ENCODE peak calls at places on chromosomes 7 and 10, in eight cellular contexts. H is cardiac fibroblast; M is fibroblast of the aortic adventitia; C is transverse colon; L is A549; Q is HL-60; Y is Jurkat, Clone E6-1; B is PC-3. P is an unnamed sample.

GRCh38 chr10:103502849-103503660 is 9.6 kb downstream of the NEURL1 start:
- DNase-seq in Q (no peak), L (no peak), M (no peak), Y (no peak), B (no peak), C (no peak), H (no peak), P (no peak)

GRCh38 chr7:116249969-116250553 is 39.7 kb downstream of the TES start:
- DNase-seq in H (peak), L (peak), Q (peak), C (no peak), M (peak), B (peak), Y (peak), P (no peak)

GRCh38 chr10:68027429-68027828 is 47.7 kb downstream of the HERC4 start:
- DNase-seq in M (no peak), L (no peak), B (no peak), Q (no peak), C (no peak), Y (no peak), H (no peak), P (no peak)

GRCh38 chr10:120586471-120586872 is 129.4 kb downstream of the PLPP4 start:
- DNase-seq in H (peak), L (no peak), Q (no peak), Y (no peak), M (peak), B (peak), C (no peak), P (peak)

GRCh38 chr10:46075869-46076268 is 29.8 kb upstream of the MSMB start:
- DNase-seq in C (no peak), L (no peak), Y (no peak), H (no peak), M (no peak), B (no peak), Q (no peak), P (no peak)

GRCh38 chr10:102658802-102659201 is 14.5 kb downstream of the TRIM8 start:
- DNase-seq in C (no peak), L (no peak), Q (no peak), H (no peak), M (no peak), Y (no peak), B (no peak), P (no peak)

GRCh38 chr7:158495780-158496179 is 91.8 kb downstream of the PTPRN2 start:
- DNase-seq in Q (peak), M (no peak), L (peak), H (peak), Y (no peak), B (peak), C (peak), P (no peak)

GRCh38 chr10:103833731-103834365 is 21.5 kb downstream of the SH3PXD2A start:
- DNase-seq in Y (no peak), L (peak), Q (peak), H (peak), C (peak), M (peak), B (peak), P (no peak)

GRCh38 chr7:135602304-135602703 is 44.6 kb downstream of the NUP205 start:
- DNase-seq in B (no peak), M (peak), Y (no peak), Q (no peak), H (peak), L (no peak), C (no peak), P (no peak)

GRCh38 chr7:97639036-97639435 is 92.8 kb upstream of the TAC1 start:
- DNase-seq in B (peak), C (no peak), M (no peak), L (no peak), H (peak), Q (no peak), Y (no peak), P (no peak)

GRCh38 chr10:72727128-72727527 is 35.2 kb downstream of the MCU start:
- DNase-seq in H (no peak), Y (no peak), Q (no peak), M (no peak), C (no peak), B (no peak), L (no peak), P (no peak)

GRCh38 chr7:23378996-23379395 is 79.9 kb downstream of the MALSU1 start:
- DNase-seq in M (no peak), H (no peak), Y (no peak), Q (no peak), L (no peak), C (no peak), B (no peak), P (no peak)

GRCh38 chr7:23373151-23374004 is 74.2 kb downstream of the MALSU1 start:
- DNase-seq in M (peak), H (peak), L (no peak), Q (peak), B (peak), C (no peak), Y (peak), P (no peak)

GRCh38 chr7:23380556-23380955 is 81.4 kb downstream of the MALSU1 start:
- DNase-seq in Q (no peak), M (no peak), Y (no peak), C (no peak), L (no peak), H (peak), B (no peak), P (no peak)

GRCh38 chr7:23380961-23381360 is 81.8 kb downstream of the MALSU1 start:
- DNase-seq in H (peak), B (no peak), M (no peak), Y (no peak), L (no peak), C (no peak), Q (no peak), P (no peak)

GRCh38 chr7:23377134-23377533 is 78.0 kb downstream of the MALSU1 start:
- DNase-seq in B (peak), M (peak), Q (no peak), H (peak), C (no peak), Y (no peak), L (no peak), P (no peak)
- H3K4me3 ChIP-seq in B (no peak), M (no peak), Q (no peak), H (no peak), C (no peak), Y (no peak), L (no peak), P (no peak)

GRCh38 chr7:517848-518629 is 1.6 kb downstream of the PDGFA start:
- DNase-seq in Y (no peak), C (peak), Q (no peak), H (peak), M (peak), L (peak), B (peak), P (no peak)

GRCh38 chr7:516606-517456 is 2.8 kb downstream of the PDGFA start:
- DNase-seq in Y (no peak), H (peak), M (peak), B (peak), Q (no peak), C (peak), L (peak), P (no peak)

GRCh38 chr7:515628-516027 is 4.0 kb downstream of the PDGFA start:
- DNase-seq in Q (no peak), L (no peak), M (no peak), C (no peak), Y (no peak), B (no peak), H (no peak), P (no peak)

GRCh38 chr7:514651-515598 is 4.7 kb downstream of the PDGFA start:
- DNase-seq in Y (no peak), H (peak), L (no peak), Q (no peak), M (no peak), C (peak), B (no peak), P (no peak)

GRCh38 chr7:516216-516605 is 3.4 kb downstream of the PDGFA start:
- DNase-seq in Q (no peak), H (peak), C (no peak), L (no peak), B (no peak), Y (no peak), M (no peak), P (no peak)
- H3K4me3 ChIP-seq in Q (no peak), H (no peak), C (peak), L (no peak), B (no peak), Y (no peak), M (no peak), P (peak)

DNA sequence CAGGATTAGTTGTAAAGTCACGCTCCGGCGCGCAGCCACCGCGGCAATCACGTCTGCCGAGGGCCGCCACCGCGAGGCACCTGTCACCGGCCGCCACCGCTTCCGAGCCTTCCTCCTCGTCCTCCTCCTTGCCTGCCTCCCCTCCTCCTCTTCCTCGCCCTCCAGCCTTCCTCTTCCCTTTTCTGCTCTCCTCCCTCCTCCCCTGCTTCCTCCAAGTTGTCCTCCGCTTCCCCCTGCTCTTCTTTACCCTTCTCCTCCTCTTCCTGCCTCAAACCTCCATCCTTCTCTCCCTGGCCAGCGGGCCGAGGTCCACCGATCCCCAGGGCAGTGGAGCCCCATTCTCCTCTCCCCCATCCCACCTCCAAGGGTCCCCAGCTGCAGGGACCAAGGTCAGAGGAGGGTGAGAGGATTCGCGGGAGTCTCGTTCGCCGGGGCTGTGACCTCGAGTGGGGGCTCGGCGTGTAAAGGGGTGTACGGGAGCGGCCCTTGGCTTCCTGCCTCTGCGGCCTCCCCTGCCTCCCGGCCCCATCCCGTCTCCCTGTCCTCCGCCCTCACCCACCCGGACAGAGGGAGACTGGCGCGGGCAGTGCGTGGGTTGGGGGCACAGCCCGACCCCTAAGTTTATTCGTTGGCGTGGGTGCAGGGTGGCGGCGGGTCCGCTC is 89.5 kb upstream of the PAX2 start:
- DNase-seq in L (no peak), C (no peak), H (no peak), M (no peak), Q (no peak), Y (no peak), B (no peak), P (no peak)
- H3K4me3 ChIP-seq in L (peak), C (no peak), H (no peak), M (no peak), Q (no peak), Y (no peak), B (no peak), P (peak)

GRCh38 chr7:83640240-83640639 is 8.7 kb downstream of the SEMA3E start:
- DNase-seq in B (no peak), H (no peak), Y (no peak), C (no peak), M (no peak), L (no peak), Q (no peak), P (no peak)

GRCh38 chr7:83646027-83646426 is 2.9 kb downstream of the SEMA3E start:
- DNase-seq in H (no peak), L (no peak), Q (no peak), C (no peak), B (no peak), Y (no peak), M (no peak), P (no peak)

GRCh38 chr7:83640731-83641533 is 8.0 kb downstream of the SEMA3E start:
- DNase-seq in Y (no peak), B (no peak), Q (no peak), L (no peak), C (no peak), M (no peak), H (no peak), P (no peak)

GRCh38 chr7:83643754-83644153 is 5.2 kb downstream of the SEMA3E start:
- DNase-seq in Q (no peak), M (no peak), H (no peak), C (no peak), Y (no peak), B (peak), L (no peak), P (no peak)

GRCh38 chr7:83643012-83643411 is 5.9 kb downstream of the SEMA3E start:
- DNase-seq in M (no peak), Q (no peak), H (no peak), L (no peak), Y (no peak), C (no peak), B (no peak), P (no peak)
- H3K4me3 ChIP-seq in M (no peak), Q (no peak), H (no peak), L (no peak), Y (no peak), C (no peak), B (no peak), P (no peak)

GRCh38 chr7:867406-868188 is 8.8 kb upstream of the GET4 start:
- DNase-seq in Q (no peak), C (peak), L (peak), H (peak), Y (no peak), M (peak), B (no peak), P (peak)
- H3K4me3 ChIP-seq in Q (no peak), C (no peak), L (no peak), H (no peak), Y (no peak), M (no peak), B (no peak), P (no peak)

DNA sequence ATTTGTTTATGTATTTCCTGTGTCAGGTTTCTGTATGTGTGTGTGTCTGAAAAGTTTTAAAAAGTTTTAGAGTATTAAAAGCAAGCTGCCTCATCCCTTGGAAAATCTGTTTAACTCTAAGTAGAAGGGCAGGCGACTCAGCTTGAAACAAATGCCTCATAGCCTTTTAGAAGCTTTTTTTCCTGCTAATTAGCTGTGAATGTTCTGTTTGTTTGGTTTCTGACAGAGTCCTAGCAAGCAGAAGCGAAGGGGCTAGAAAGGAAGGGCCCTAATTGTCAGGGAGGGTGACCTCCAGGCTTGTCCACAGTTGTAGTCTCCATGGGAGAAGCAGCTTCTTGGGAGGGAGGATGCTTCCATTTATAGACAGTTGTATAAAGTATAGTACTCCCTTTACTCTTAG is 90.9 kb downstream of the DNAJC1 start:
- DNase-seq in C (no peak), Y (no peak), H (no peak), B (no peak), L (no peak), Q (no peak), M (no peak), P (no peak)
- H3K4me3 ChIP-seq in C (no peak), Y (no peak), H (no peak), B (no peak), L (no peak), Q (no peak), M (no peak), P (no peak)

DNA sequence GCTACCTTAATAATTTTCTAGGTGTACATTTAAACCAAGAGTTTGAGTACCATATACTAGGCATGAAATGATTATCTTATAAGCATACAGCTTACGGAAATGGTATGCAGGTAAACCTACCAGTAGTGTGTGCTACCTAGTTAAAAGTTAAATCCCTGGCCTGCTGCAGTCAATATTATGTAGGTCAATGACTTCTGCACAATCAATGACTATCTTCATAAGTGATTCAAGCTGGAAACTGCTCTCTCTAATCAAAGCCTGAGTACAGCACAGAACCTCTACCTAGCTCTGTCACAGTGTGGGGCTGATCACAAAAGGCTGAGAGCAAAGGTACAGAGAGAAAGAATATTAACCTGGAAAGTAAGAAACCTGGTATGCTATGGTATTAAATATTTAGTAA is 733.7 kb downstream of the PCDH15 start:
- DNase-seq in Q (no peak), B (no peak), Y (no peak), H (no peak), M (no peak), C (no peak), L (no peak), P (no peak)
- H3K4me3 ChIP-seq in Q (no peak), B (no peak), Y (no peak), H (no peak), M (no peak), C (no peak), L (no peak), P (no peak)

P was measured in skeletal muscle cell.